ENCODE peak calls at places on chromosomes 11 and 22, in five cellular contexts. K is ovary, H is stomach, R is adrenal gland, W is HepG2. J is an unnamed sample.

GRCh38 chr22:22508274-22509176 is at the start of gene ZNF280B:
- DNase-seq in K (peak; percentile 59), H (peak; percentile 70), W (peak; percentile 76), R (peak; percentile 83), J (peak; percentile 80)

GRCh38 chr22:44888491-44888941 is 121.3 kb downstream of the PHF21B start:
- DNase-seq in W (no peak), K (no peak), H (no peak), R (no peak), J (no peak)

GRCh38 chr11:72190581-72191205 is 1.2 kb upstream of the FOLR1 start:
- DNase-seq in W (no peak), R (no peak), H (no peak), K (no peak), J (no peak)

GRCh38 chr11:109490953-109491733 is 69.2 kb downstream of the C11orf87 start:
- DNase-seq in R (no peak), W (no peak), H (no peak), K (no peak), J (no peak)

GRCh38 chr11:134356656-134357544 is 25.1 kb downstream of the GLB1L2 start:
- DNase-seq in R (peak; percentile 8), K (no peak), W (no peak), H (no peak), J (no peak)

GRCh38 chr11:60310407-60310998 is 16.6 kb upstream of the MS4A6E start:
- DNase-seq in W (no peak), H (no peak), K (no peak), R (peak; percentile 39), J (no peak)

GRCh38 chr11:2699185-2699530 is 636 bp downstream of the KCNQ1OT1 start:
- DNase-seq in R (peak; percentile 16), W (no peak), H (no peak), K (no peak), J (peak; percentile 41)

GRCh38 chr11:73173755-73174494 is 31.8 kb upstream of the FCHSD2 start:
- DNase-seq in K (no peak), R (peak; percentile 59), W (peak; percentile 54), H (peak; percentile 56), J (peak; percentile 42)

GRCh38 chr22:38017272-38017920 is 33.0 kb upstream of the SOX10 start:
- DNase-seq in K (peak; percentile 84), W (no peak), H (peak; percentile 74), R (peak; percentile 93), J (peak; percentile 74)

GRCh38 chr11:112524808-112525207 is 264.1 kb upstream of the PLET1 start:
- DNase-seq in W (no peak), R (peak; percentile 47), K (no peak), H (peak; percentile 35), J (peak; percentile 28)

GRCh38 chr11:9077164-9077563 is 14.2 kb downstream of the SCUBE2 start:
- DNase-seq in R (no peak), K (no peak), H (no peak), W (no peak), J (no peak)

GRCh38 chr22:50526849-50527801 is 1.7 kb upstream of the SCO2 start:
- DNase-seq in W (peak; percentile 70), H (peak; percentile 72), R (peak; percentile 72), K (no peak), J (peak; percentile 65)

GRCh38 chr11:86193297-86194095 is 51.1 kb upstream of the EED start:
- DNase-seq in K (peak; percentile 49), W (peak; percentile 76), H (peak; percentile 56), R (peak; percentile 83), J (peak; percentile 69)

GRCh38 chr11:809287-810039 is at the start of gene RPLP2:
- DNase-seq in H (peak; percentile 99), K (peak; percentile 99), W (peak; percentile 93), R (peak; percentile 98), J (peak; percentile 99)
- TF ChIP-seq POLR2A in H (no peak), K (peak; percentile 97), W (no peak), R (peak; percentile 88), J (peak; percentile 90)

GRCh38 chr11:120649316-120649715 is 137.8 kb downstream of the GRIK4 start:
- DNase-seq in W (no peak), R (no peak), H (no peak), K (no peak), J (no peak)
- H3K4me3 ChIP-seq in W (no peak overlapping the region), R (no peak overlapping the region), H (no peak overlapping the region), K (no peak overlapping the region), J (no peak overlapping the region)

GRCh38 chr22:39994046-39994565 is 648 bp upstream of the FAM83F start:
- DNase-seq in K (no peak), H (no peak), W (no peak), R (no peak), J (no peak)

GRCh38 chr22:39996732-39997131 is 2.0 kb downstream of the FAM83F start:
- DNase-seq in K (no peak), W (no peak), H (no peak), R (no peak), J (no peak)

GRCh38 chr22:39994566-39995345 is at the start of gene FAM83F:
- DNase-seq in H (peak; percentile 73), W (no peak), R (peak; percentile 17), K (no peak), J (peak; percentile 69)

GRCh38 chr22:39997421-39997820 is 2.7 kb downstream of the FAM83F start:
- DNase-seq in H (no peak), K (no peak), W (no peak), R (no peak), J (no peak)

DNA sequence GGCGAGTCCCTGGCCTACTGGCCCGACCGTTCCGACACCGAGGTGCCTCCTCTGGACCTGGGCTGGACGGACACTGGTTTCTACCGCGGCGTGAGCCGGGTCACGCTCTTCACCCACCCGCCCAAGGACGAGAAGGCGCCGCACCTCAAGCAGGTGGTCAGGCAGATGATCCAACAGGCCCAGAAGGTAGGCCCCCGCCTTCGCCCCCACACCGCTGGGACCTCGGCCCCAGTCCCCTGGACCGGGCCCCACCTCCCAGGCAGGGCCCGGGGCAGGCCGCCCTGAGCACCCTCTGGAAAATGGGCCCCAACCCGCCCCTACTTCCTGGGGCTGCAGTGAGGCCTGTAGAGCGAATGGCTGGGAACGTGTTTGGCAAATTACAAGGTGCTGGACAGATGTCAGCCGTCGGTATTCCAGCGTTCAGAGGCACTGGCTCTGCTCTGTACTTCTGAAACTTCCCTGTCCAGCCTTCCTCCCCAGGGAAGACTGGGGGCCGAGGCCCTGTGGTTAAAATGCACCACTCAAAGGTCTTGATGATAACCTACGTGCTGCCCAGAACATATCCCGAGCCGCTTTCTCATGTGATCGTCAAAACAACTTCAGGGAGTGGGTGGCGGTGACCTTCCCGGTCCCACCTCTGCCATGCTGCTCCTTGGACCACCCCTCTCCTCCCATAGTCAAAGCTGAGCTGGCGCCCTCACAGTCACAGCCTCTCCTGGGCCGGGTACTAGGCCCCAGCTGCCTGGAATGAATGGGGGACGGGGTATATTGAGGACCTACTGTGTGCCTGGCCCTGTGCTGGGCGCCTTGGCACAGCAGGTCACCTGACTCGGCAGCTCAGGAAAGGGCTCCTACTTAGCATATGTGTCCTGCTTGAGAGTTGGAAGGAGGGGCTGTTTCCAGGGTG is 845 bp downstream of the FAM83F start:
- DNase-seq in K (no peak), R (no peak), W (no peak), H (peak; percentile 51), J (peak; percentile 44)
- H3K4me1 ChIP-seq in K (no peaks in the 10 kb centered on the region), R (no peaks in the 10 kb centered on the region), W (peaks cover 50% of the 10 kb centered on the region), H (peaks cover 73% of the 10 kb centered on the region), J (peaks cover 81% of the 10 kb centered on the region)

GRCh38 chr11:66362481-66363147 is 8.9 kb downstream of the SLC29A2 start:
- DNase-seq in W (no peak), K (no peak), H (no peak), R (no peak), J (no peak)

GRCh38 chr11:66363187-66363601 is 8.4 kb downstream of the SLC29A2 start:
- DNase-seq in R (no peak), H (peak; percentile 34), K (no peak), W (no peak), J (no peak)

GRCh38 chr11:66365166-66365565 is 6.4 kb downstream of the SLC29A2 start:
- DNase-seq in K (no peak), W (no peak), R (no peak), H (no peak), J (no peak)

GRCh38 chr11:66365711-66366619 is 5.6 kb downstream of the SLC29A2 start:
- DNase-seq in K (no peak), R (no peak), W (no peak), H (no peak), J (no peak)

DNA sequence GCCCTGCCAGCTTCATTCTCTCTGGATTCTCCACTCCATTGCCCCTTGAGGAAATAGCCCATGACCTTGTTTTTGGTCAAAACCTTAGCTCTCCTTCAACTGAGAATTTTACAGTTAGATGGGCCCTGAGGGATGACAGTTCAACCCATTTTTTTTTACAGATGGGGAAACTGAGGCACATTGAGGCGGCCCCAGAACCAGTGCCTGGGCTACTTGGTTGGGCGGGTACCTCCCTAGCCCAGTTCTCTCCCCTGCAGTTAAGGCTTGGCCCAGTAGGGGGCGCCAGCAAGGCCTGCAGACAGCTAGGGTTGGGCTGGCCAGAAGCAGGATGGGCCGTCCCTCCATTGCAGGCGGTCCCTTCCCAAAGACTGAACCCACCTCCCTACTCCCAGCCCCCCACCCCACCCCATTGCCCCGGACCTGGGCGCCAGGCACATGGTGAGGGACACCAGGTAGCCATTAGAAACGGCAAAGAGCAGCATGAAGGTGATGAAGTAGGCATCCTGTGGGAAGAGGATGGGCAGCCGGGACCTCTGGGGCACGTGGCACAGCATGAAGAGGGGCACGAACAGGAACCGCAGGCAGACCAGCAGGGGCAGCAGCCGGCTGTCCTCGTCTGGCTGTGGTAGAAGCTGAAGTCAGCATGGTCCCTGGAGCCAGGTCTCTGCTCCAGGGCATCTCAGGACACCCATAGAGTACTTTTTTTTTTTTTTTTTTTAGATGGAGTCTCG is 7.6 kb downstream of the SLC29A2 start:
- DNase-seq in K (no peak), W (no peak), R (no peak), H (peak; percentile 55), J (peak; percentile 63)
- TF ChIP-seq POLR2A in K (no peak), W (no peak), R (no peak), H (no peak), J (no peak)

GRCh38 chr11:27358306-27358705 is 4.7 kb downstream of the CCDC34 start:
- DNase-seq in R (no peak), K (no peak), H (no peak), W (no peak), J (no peak)

GRCh38 chr11:27357250-27357649 is 5.8 kb downstream of the CCDC34 start:
- DNase-seq in R (no peak), H (peak; percentile 44), W (no peak), K (no peak), J (peak; percentile 78)

GRCh38 chr11:27362749-27363575 is at the start of gene CCDC34:
- DNase-seq in W (peak; percentile 87), R (peak; percentile 92), K (peak; percentile 94), H (peak; percentile 92), J (peak; percentile 94)

GRCh38 chr11:27363576-27364115 is 631 bp upstream of the CCDC34 start:
- DNase-seq in K (no peak), W (no peak), R (no peak), H (no peak), J (no peak)

DNA sequence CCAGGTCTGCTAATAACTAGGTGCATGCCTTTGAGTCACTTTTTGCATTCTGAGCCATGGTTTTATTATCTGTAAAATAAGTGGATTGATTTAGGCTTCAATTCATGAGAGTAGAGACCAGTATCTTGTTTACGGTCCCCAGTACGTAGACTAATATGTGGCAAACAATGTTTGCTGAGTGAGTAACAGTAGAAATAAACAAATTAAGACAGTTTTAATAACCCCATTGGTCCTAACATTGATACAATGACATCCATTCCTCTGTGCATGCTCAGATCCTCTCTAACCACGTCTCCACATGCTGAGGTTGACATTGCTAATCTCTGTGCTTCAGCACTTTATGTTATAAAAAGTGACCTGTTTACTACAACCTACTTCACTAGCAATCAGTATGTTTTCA is 983 bp downstream of the CCDC34 start:
- DNase-seq in H (no peak), R (no peak), W (no peak), K (no peak), J (no peak)
- H3K4me3 ChIP-seq in H (no peak overlapping the region), R (no peak overlapping the region), W (peak overlapping the region; percentile 59), K (no peak overlapping the region), J (no peak overlapping the region)